ENCODE peak calls at places on chromosomes 11 and 22, in six cellular contexts. B, F, N, Q, V and Y are unnamed samples.
A peak's percentile ranks its signal among the peaks of the same experiment; 100 is the strongest.

GRCh38 chr11:120773501-120774031 is 250.3 kb upstream of the TBCEL start:
- DNase-seq in B (no peak), F (no peak), N (no peak), Q (no peak), V (no peak), Y (no peak)

GRCh38 chr11:123392813-123393212 is 37.3 kb upstream of the GRAMD1B start:
- DNase-seq in B (no peak), F (no peak), N (no peak), Q (no peak), V (no peak), Y (no peak)

GRCh38 chr11:2092956-2093412 is 46.2 kb downstream of the IGF2 start:
- DNase-seq in B (peak; percentile 25), F (no peak), N (peak; percentile 65), Q (peak; percentile 58), V (peak; percentile 46), Y (no peak)

GRCh38 chr11:45501277-45501979 is 164.0 kb downstream of the CHST1 start:
- DNase-seq in B (no peak), F (no peak), N (no peak), Q (no peak), V (no peak), Y (no peak)

GRCh38 chr11:73425118-73425517 is 48.9 kb downstream of the RELT start:
- DNase-seq in B (no peak), F (no peak), N (no peak), Q (no peak), V (no peak), Y (no peak)

GRCh38 chr11:83816572-83817187 is 530.5 kb upstream of the CCDC90B start:
- DNase-seq in B (no peak), F (no peak), N (peak; percentile 34), Q (no peak), V (no peak), Y (no peak)

GRCh38 chr22:46453006-46453828 is 84.2 kb downstream of the CELSR1 start:
- DNase-seq in B (no peak), F (no peak), N (peak; percentile 43), Q (no peak), V (no peak), Y (no peak)

GRCh38 chr11:14892036-14892556 is at the start of gene CYP2R1:
- DNase-seq in B (peak; percentile 81), F (peak; percentile 75), N (peak; percentile 99), Q (peak; percentile 90), V (peak; percentile 92), Y (peak; percentile 97)

GRCh38 chr11:23574149-23574548 is 713.9 kb upstream of the CCDC179 start:
- DNase-seq in B (no peak), F (no peak), N (no peak), Q (no peak), V (no peak), Y (no peak)

GRCh38 chr11:116471608-116472007 is 301.2 kb downstream of the BUD13 start:
- DNase-seq in B (no peak), F (no peak), N (peak; percentile 79), Q (no peak), V (no peak), Y (no peak)

GRCh38 chr22:31692186-31692886 is 30.3 kb upstream of the PISD start:
- DNase-seq in B (no peak), F (no peak), N (peak; percentile 27), Q (no peak), V (no peak), Y (no peak)

GRCh38 chr22:48779661-48780596 is 1047.7 kb downstream of the BRD1 start:
- DNase-seq in B (no peak), F (no peak), N (no peak), Q (no peak), V (no peak), Y (no peak)

GRCh38 chr11:78313181-78313788 is 104.3 kb downstream of the GAB2 start:
- DNase-seq in B (no peak), F (no peak), N (peak; percentile 79), Q (no peak), V (peak; percentile 59), Y (no peak)

GRCh38 chr11:122879785-122880184 is 2.8 kb upstream of the JHY start:
- DNase-seq in B (no peak), F (no peak), N (no peak), Q (no peak), V (no peak), Y (no peak)

GRCh38 chr22:29801796-29802195 is 34.6 kb downstream of the UQCR10 start:
- DNase-seq in B (no peak), F (no peak), N (no peak), Q (no peak), V (no peak), Y (no peak)

GRCh38 chr11:117218133-117218915 is 13.5 kb downstream of the PCSK7 start:
- DNase-seq in B (no peak), F (no peak), N (no peak), Q (no peak), V (no peak), Y (no peak)

GRCh38 chr22:32475428-32476010 is 908 bp downstream of the FBXO7 start:
- DNase-seq in B (peak; percentile 22), F (peak; percentile 2), N (peak; percentile 51), Q (peak; percentile 50), V (no peak), Y (peak; percentile 17)

GRCh38 chr11:108961095-108961494 is 296.2 kb downstream of the DDX10 start:
- DNase-seq in B (no peak), F (no peak), N (no peak), Q (no peak), V (no peak), Y (no peak)

GRCh38 chr22:35312198-35313059 is 12.7 kb downstream of the TOM1 start:
- DNase-seq in B (no peak), F (no peak), N (peak; percentile 94), Q (peak; percentile 31), V (no peak), Y (no peak)